ENCODE peak calls at places on chromosomes 4 and X, in four cellular contexts. W is MM.1S, I is neural progenitor cell, J is OCI-LY7. E is an unnamed sample.

GRCh38 chrX:150982235-150982785 is 825 bp upstream of the HMGB3 start:
- DNase-seq in I (no peak), W (no peak), J (no peak), E (peak)

GRCh38 chr4:126611900-126612299 is 1020.9 kb upstream of the INTU start:
- DNase-seq in J (no peak), I (no peak), W (no peak), E (peak)

GRCh38 chrX:23937100-23937499 is 29.3 kb downstream of the CXorf58 start:
- DNase-seq in J (no peak), I (peak), W (no peak), E (peak)

GRCh38 chrX:46649421-46650260 is 76.1 kb downstream of the CHST7 start:
- DNase-seq in J (peak), W (peak), I (peak), E (peak)

GRCh38 chrX:108000751-108001150 is 18.6 kb upstream of the TEX13B start:
- DNase-seq in I (no peak), J (no peak), W (no peak), E (no peak)

GRCh38 chrX:106730385-106730784 is 3.9 kb downstream of the RNF128 start:
- DNase-seq in I (no peak), J (no peak), W (no peak), E (no peak)

GRCh38 chr4:126627255-126627654 is 1005.5 kb upstream of the INTU start:
- DNase-seq in J (no peak), W (no peak), I (peak), E (peak)

GRCh38 chr4:43113196-43113595 is 220.7 kb downstream of the GRXCR1 start:
- DNase-seq in I (no peak), W (no peak), J (no peak), E (no peak)

GRCh38 chrX:134459683-134460004 is 321 bp upstream of the HPRT1 start:
- DNase-seq in J (peak), W (no peak), I (no peak), E (no peak)

GRCh38 chrX:63128509-63128908 is 222.6 kb downstream of the SPIN4 start:
- DNase-seq in J (peak), W (peak), I (no peak), E (peak)

GRCh38 chr4:142231787-142232186 is 595.4 kb downstream of the IL15 start:
- DNase-seq in W (no peak), I (no peak), J (no peak), E (no peak)

GRCh38 chr4:126268106-126268505 is 953.4 kb downstream of the FAT4 start:
- DNase-seq in J (no peak), I (no peak), W (no peak), E (peak)

GRCh38 chr4:108149588-108150380 is 18.9 kb downstream of the LEF1 start:
- DNase-seq in W (no peak), I (no peak), J (no peak), E (peak)

GRCh38 chr4:41692717-41693345 is 55.7 kb downstream of the PHOX2B start:
- DNase-seq in W (peak), J (peak), I (peak), E (peak)

GRCh38 chr4:156686120-156686519 is 285.5 kb downstream of the PDGFC start:
- DNase-seq in J (no peak), I (no peak), W (no peak), E (peak)

GRCh38 chr4:187283306-187283705 is 559.6 kb upstream of the FAT1 start:
- DNase-seq in W (no peak), I (no peak), J (no peak), E (peak)

GRCh38 chr4:80184791-80185756 is 12.2 kb upstream of the PRDM8 start:
- DNase-seq in W (peak), J (no peak), I (peak), E (peak)

DNA sequence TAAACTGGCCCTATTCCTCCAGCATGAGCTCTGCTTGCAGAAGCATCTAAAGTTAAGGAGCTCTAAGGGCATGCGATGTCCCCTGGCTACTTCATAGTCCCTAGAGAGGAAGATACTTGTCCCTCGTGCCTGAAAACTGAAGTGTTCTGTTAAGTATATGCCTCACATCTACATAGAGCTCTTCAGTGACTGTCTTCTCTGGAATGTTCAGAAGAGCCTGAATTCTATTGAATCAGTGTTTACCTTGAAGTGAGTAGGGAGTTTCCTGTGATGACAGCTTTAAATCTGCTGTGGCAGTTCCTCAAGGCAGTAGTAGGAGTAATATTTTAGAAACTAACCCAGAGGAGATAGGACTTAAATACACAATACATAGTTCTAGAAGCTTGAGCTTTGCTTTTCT is 111.2 kb downstream of the ZNF518B start:
- DNase-seq in W (no peak), I (no peak), J (no peak), E (peak)
- TF ChIP-seq EZH2phosphoT487 in W (no peak), I (no peak), J (no peak), E (no peak)

GRCh38 chr4:93448691-93449293 is 379.8 kb upstream of the ATOH1 start:
- DNase-seq in I (no peak), J (no peak), W (no peak), E (no peak)
- H2AFZ ChIP-seq in I (no peak), J (no peak), W (no peak), E (no peak)

DNA sequence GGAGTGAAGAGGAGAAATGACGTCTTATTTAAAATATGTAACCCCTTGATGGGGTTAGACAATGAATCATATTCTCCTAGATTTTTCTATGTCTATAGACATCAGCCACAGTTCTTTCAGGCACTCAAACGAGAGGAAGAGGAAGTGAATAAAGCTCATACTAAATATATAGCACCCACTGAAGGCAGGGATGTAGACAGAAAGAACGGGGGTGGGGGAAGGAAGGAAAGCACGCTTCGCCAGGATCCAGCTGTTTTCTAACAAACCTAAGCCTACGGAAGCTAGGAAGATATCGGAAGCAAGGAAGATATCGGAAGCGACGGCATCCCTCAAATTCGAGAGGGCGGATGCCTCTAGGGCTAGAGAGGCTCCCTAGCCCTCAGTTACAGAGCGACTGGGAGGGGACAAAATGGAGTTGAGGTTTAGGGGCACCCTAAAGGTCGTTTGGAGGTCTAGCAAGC is 708 bp downstream of the ACSL4 start:
- DNase-seq in J (peak), W (peak), I (peak), E (peak)
- TF ChIP-seq EZH2phosphoT487 in J (no peak), W (no peak), I (no peak), E (no peak)

GRCh38 chr4:114780205-114780604 is 181.6 kb downstream of the UGT8 start:
- DNase-seq in W (peak), J (peak), I (peak), E (peak)
- H2AFZ ChIP-seq in W (no peak), J (no peak), I (no peak), E (no peak)

GRCh38 chrX:110745288-110745687 is 50.3 kb downstream of the CHRDL1 start:
- DNase-seq in J (no peak), W (no peak), I (no peak), E (no peak)

GRCh38 chrX:110748256-110748811 is 47.3 kb downstream of the CHRDL1 start:
- DNase-seq in I (no peak), J (no peak), W (no peak), E (no peak)

GRCh38 chrX:110746014-110746413 is 49.6 kb downstream of the CHRDL1 start:
- DNase-seq in J (no peak), I (peak), W (no peak), E (no peak)

GRCh38 chrX:110741213-110741796 is 54.3 kb downstream of the CHRDL1 start:
- DNase-seq in I (no peak), W (no peak), J (no peak), E (peak)

GRCh38 chrX:110743679-110744340 is 51.8 kb downstream of the CHRDL1 start:
- DNase-seq in W (peak), I (no peak), J (no peak), E (peak)
- TF ChIP-seq EZH2phosphoT487 in W (no peak), I (no peak), J (no peak), E (no peak)

GRCh38 chr4:77187231-77187630 is 30.2 kb downstream of the CCNG2 start:
- DNase-seq in I (no peak), J (no peak), W (no peak), E (no peak)
- H2AFZ ChIP-seq in I (no peak), J (peak), W (no peak), E (no peak)

DNA sequence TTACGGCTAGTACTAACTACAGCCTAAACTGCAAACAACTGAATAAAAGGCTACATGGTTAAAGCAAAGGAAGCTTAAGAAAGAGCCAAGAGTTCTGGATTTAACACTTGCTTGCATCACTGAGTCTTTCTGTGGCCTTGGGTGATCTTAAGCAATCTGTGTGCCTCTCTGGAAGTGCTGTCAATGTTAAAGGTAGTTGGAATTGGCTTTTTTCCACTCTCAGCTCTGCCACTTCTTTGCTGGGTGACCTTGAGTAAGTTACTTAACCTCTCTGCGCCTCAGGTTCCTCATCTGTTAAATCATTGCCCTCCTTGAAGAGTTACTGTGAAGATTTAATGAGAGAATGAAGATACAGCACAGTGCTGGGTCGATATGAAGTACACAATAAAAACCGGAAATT is 15.7 kb downstream of the SLC2A9 start:
- DNase-seq in W (no peak), J (no peak), I (no peak), E (no peak)
- TF ChIP-seq EZH2phosphoT487 in W (no peak), J (no peak), I (no peak), E (no peak)

DNA sequence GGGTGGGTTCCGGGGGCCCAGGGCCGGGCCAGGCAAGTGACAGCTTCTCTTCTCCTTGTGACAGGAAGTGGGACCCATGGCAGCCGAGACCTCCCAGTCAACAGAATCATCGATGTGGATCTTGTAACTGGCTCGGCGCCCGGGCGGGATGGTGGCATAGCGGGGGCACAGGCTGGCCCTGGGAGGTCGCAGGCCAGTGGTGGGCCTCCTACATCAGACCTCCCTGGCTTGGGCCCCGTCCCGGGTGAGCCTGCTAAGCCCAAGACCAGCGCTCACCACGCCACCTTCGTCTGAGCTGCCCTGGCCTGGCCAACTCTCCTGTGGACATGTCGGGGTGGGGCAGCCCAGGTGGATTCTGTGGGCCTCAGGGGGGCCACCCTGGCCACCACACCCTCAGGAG is 2.4 kb upstream of the HGFAC start:
- DNase-seq in I (no peak), W (no peak), J (no peak), E (no peak)
- H2AFZ ChIP-seq in I (no peak), W (no peak), J (no peak), E (no peak)

GRCh38 chrX:17860811-17861495 is at the start of gene RAI2:
- DNase-seq in W (no peak), I (peak), J (no peak), E (no peak)

GRCh38 chrX:17859609-17860178 is 1.4 kb downstream of the RAI2 start:
- DNase-seq in I (peak), J (no peak), W (no peak), E (no peak)

GRCh38 chrX:17854521-17854920 is 6.6 kb downstream of the RAI2 start:
- DNase-seq in W (no peak), J (no peak), I (no peak), E (no peak)

GRCh38 chrX:17861496-17862011 is 456 bp upstream of the RAI2 start:
- DNase-seq in J (no peak), I (no peak), W (no peak), E (no peak)

DNA sequence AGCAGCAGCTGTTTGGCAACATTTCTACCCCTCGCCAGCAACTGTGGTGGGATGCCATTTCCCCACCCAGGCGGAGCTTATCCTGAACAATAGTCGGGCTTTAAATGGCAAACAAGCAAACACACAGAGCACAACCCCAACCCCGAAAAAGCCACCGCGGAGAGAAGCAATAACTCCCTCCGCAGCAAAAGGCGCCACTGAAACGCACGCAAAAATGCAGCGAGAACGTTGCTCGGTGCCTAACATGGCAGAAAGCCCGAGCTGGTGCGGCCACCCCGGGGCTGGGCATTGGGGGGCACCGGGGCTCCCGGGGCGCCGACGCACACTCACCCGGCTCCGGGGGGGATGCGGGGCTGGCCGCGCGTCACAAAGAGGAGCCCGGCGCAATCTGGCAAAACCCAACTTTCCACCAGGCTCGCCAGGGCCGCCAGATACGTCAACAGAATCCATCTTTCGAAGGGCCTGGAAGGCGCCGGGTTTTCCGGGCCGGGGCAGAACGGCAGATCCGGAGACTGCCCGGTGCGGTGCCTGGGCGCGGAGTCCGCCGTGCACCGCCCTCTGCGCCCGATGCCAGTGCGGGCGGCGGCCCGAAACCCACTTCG is 818 bp downstream of the RAI2 start:
- DNase-seq in J (no peak), W (no peak), I (peak), E (peak)
- TF ChIP-seq EZH2phosphoT487 in J (no peak), W (no peak), I (peak), E (no peak)